ENCODE peak calls at places on chromosomes 13 and 19, in nine cellular contexts. One of them, this sample, is unnamed.

GRCh38 chr13:114079601-114080536 is 52.6 kb downstream of the RASA3 start:
- DNase-seq in progenitor cell of endocrine pancreas: no peak
- DNase-seq in T-helper 1 cell: no peak
- DNase-seq in SW 1271: no peak
- DNase-seq in kidney glomerular epithelial cell: no peak
- DNase-seq in AG04449: no peak
- DNase-seq in astrocyte of the hippocampus: no peak
- DNase-seq in activated CD4-positive, alpha-beta T cell treated with anti-CD3 and anti-CD28 coated beads for 1 hour: no peak
- DNase-seq in sciatic nerve: peak
- DNase-seq in this sample: no peak

GRCh38 chr19:4181053-4181508 is 1.3 kb downstream of the SIRT6 start:
- DNase-seq in kidney glomerular epithelial cell: no peak
- DNase-seq in sciatic nerve: no peak
- DNase-seq in SW 1271: no peak
- DNase-seq in progenitor cell of endocrine pancreas: no peak
- DNase-seq in astrocyte of the hippocampus: no peak
- DNase-seq in T-helper 1 cell: no peak
- DNase-seq in AG04449: no peak
- DNase-seq in activated CD4-positive, alpha-beta T cell treated with anti-CD3 and anti-CD28 coated beads for 1 hour: no peak
- DNase-seq in this sample: no peak

GRCh38 chr19:7894612-7895309 is 6.5 kb downstream of the LRRC8E start:
- DNase-seq in AG04449: no peak
- DNase-seq in sciatic nerve: no peak
- DNase-seq in astrocyte of the hippocampus: no peak
- DNase-seq in SW 1271: no peak
- DNase-seq in progenitor cell of endocrine pancreas: no peak
- DNase-seq in kidney glomerular epithelial cell: no peak
- DNase-seq in T-helper 1 cell: no peak
- DNase-seq in activated CD4-positive, alpha-beta T cell treated with anti-CD3 and anti-CD28 coated beads for 1 hour: no peak
- DNase-seq in this sample: no peak

GRCh38 chr13:110187501-110188161 is 119.3 kb downstream of the COL4A1 start:
- DNase-seq in T-helper 1 cell: no peak
- DNase-seq in sciatic nerve: no peak
- DNase-seq in activated CD4-positive, alpha-beta T cell treated with anti-CD3 and anti-CD28 coated beads for 1 hour: no peak
- DNase-seq in progenitor cell of endocrine pancreas: no peak
- DNase-seq in AG04449: peak
- DNase-seq in kidney glomerular epithelial cell: peak
- DNase-seq in astrocyte of the hippocampus: peak
- DNase-seq in SW 1271: no peak
- DNase-seq in this sample: no peak

GRCh38 chr13:73984201-73984600 is 150.0 kb downstream of the KLF12 start:
- DNase-seq in AG04449: no peak
- DNase-seq in activated CD4-positive, alpha-beta T cell treated with anti-CD3 and anti-CD28 coated beads for 1 hour: no peak
- DNase-seq in SW 1271: no peak
- DNase-seq in astrocyte of the hippocampus: no peak
- DNase-seq in sciatic nerve: no peak
- DNase-seq in progenitor cell of endocrine pancreas: no peak
- DNase-seq in T-helper 1 cell: no peak
- DNase-seq in kidney glomerular epithelial cell: no peak
- DNase-seq in this sample: no peak

GRCh38 chr13:95185851-95186250 is 115.4 kb downstream of the ABCC4 start:
- DNase-seq in AG04449: no peak
- DNase-seq in astrocyte of the hippocampus: no peak
- DNase-seq in kidney glomerular epithelial cell: no peak
- DNase-seq in T-helper 1 cell: peak
- DNase-seq in sciatic nerve: no peak
- DNase-seq in activated CD4-positive, alpha-beta T cell treated with anti-CD3 and anti-CD28 coated beads for 1 hour: peak
- DNase-seq in progenitor cell of endocrine pancreas: no peak
- DNase-seq in SW 1271: no peak
- DNase-seq in this sample: peak

GRCh38 chr19:54653181-54653809 is 9.5 kb upstream of the LILRB4 start:
- DNase-seq in SW 1271: no peak
- DNase-seq in AG04449: no peak
- DNase-seq in T-helper 1 cell: no peak
- DNase-seq in activated CD4-positive, alpha-beta T cell treated with anti-CD3 and anti-CD28 coated beads for 1 hour: no peak
- DNase-seq in astrocyte of the hippocampus: peak
- DNase-seq in kidney glomerular epithelial cell: peak
- DNase-seq in progenitor cell of endocrine pancreas: no peak
- DNase-seq in sciatic nerve: no peak
- DNase-seq in this sample: no peak

GRCh38 chr13:37143901-37144300 is 38.4 kb upstream of the CSNK1A1L start:
- DNase-seq in AG04449: no peak
- DNase-seq in progenitor cell of endocrine pancreas: no peak
- DNase-seq in SW 1271: no peak
- DNase-seq in T-helper 1 cell: no peak
- DNase-seq in sciatic nerve: no peak
- DNase-seq in activated CD4-positive, alpha-beta T cell treated with anti-CD3 and anti-CD28 coated beads for 1 hour: no peak
- DNase-seq in kidney glomerular epithelial cell: no peak
- DNase-seq in astrocyte of the hippocampus: peak
- DNase-seq in this sample: no peak

GRCh38 chr13:73952683-73953082 is 181.5 kb downstream of the KLF12 start:
- DNase-seq in kidney glomerular epithelial cell: no peak
- DNase-seq in activated CD4-positive, alpha-beta T cell treated with anti-CD3 and anti-CD28 coated beads for 1 hour: no peak
- DNase-seq in progenitor cell of endocrine pancreas: no peak
- DNase-seq in AG04449: no peak
- DNase-seq in astrocyte of the hippocampus: peak
- DNase-seq in T-helper 1 cell: no peak
- DNase-seq in SW 1271: no peak
- DNase-seq in sciatic nerve: no peak
- DNase-seq in this sample: no peak

GRCh38 chr19:49189259-49189658 is 31.7 kb downstream of the TRPM4 start:
- DNase-seq in sciatic nerve: no peak
- DNase-seq in astrocyte of the hippocampus: no peak
- DNase-seq in AG04449: no peak
- DNase-seq in SW 1271: no peak
- DNase-seq in progenitor cell of endocrine pancreas: no peak
- DNase-seq in T-helper 1 cell: no peak
- DNase-seq in kidney glomerular epithelial cell: no peak
- DNase-seq in activated CD4-positive, alpha-beta T cell treated with anti-CD3 and anti-CD28 coated beads for 1 hour: no peak
- DNase-seq in this sample: no peak

GRCh38 chr13:73059460-73060250 is 850 bp downstream of the KLF5 start:
- DNase-seq in AG04449: no peak
- DNase-seq in kidney glomerular epithelial cell: no peak
- DNase-seq in sciatic nerve: peak
- DNase-seq in activated CD4-positive, alpha-beta T cell treated with anti-CD3 and anti-CD28 coated beads for 1 hour: peak
- DNase-seq in SW 1271: no peak
- DNase-seq in progenitor cell of endocrine pancreas: peak
- DNase-seq in astrocyte of the hippocampus: peak
- DNase-seq in T-helper 1 cell: peak
- DNase-seq in this sample: peak

GRCh38 chr13:50268500-50268899 is 253.3 kb downstream of the KCNRG start:
- DNase-seq in sciatic nerve: no peak
- DNase-seq in progenitor cell of endocrine pancreas: no peak
- DNase-seq in kidney glomerular epithelial cell: no peak
- DNase-seq in AG04449: no peak
- DNase-seq in activated CD4-positive, alpha-beta T cell treated with anti-CD3 and anti-CD28 coated beads for 1 hour: no peak
- DNase-seq in SW 1271: no peak
- DNase-seq in T-helper 1 cell: no peak
- DNase-seq in astrocyte of the hippocampus: no peak
- DNase-seq in this sample: no peak

GRCh38 chr19:16398530-16399241 is 73.1 kb downstream of the EPS15L1 start:
- DNase-seq in kidney glomerular epithelial cell: no peak
- DNase-seq in AG04449: no peak
- DNase-seq in progenitor cell of endocrine pancreas: no peak
- DNase-seq in SW 1271: no peak
- DNase-seq in T-helper 1 cell: no peak
- DNase-seq in activated CD4-positive, alpha-beta T cell treated with anti-CD3 and anti-CD28 coated beads for 1 hour: no peak
- DNase-seq in astrocyte of the hippocampus: peak
- DNase-seq in sciatic nerve: no peak
- DNase-seq in this sample: no peak

This sample was measured in activated T-helper 2 cell treated with anti-CD3 and anti-CD28 coated beads, Interferon-gamma antibody, Interleukin-2, Interleukin-4, amounts not matched to agents 10 μg/mL and 5 μg/mL and 100 μg/mL, durations not matched to agents 14 hours and 24 hours and 36 hours.